ENCODE peak calls at places on chromosomes 13 and 19, in four cellular contexts. S is PC-3, B is SK-N-SH, H is GM23248. E is an unnamed sample.

GRCh38 chr13:96294930-96295657 is 205.2 kb downstream of the HS6ST3 start:
- DNase-seq in B (no peak), S (no peak), H (no peak), E (no peak)

GRCh38 chr19:35157431-35157830 is 2.9 kb downstream of the FXYD5 start:
- DNase-seq in B (no peak), H (no peak), S (no peak), E (no peak)

GRCh38 chr19:58549664-58550361 is 5.1 kb downstream of the CHMP2A start:
- DNase-seq in S (no peak), H (no peak), B (no peak), E (no peak)

GRCh38 chr13:68272652-68273051 is 1042.5 kb upstream of the PCDH9 start:
- DNase-seq in H (no peak), S (no peak), B (no peak), E (no peak)

GRCh38 chr13:102854675-102855074 is 8.8 kb downstream of the ERCC5 start:
- DNase-seq in B (no peak), S (no peak), H (no peak), E (no peak)

GRCh38 chr19:33368074-33368864 is 5.2 kb upstream of the CEBPG start:
- DNase-seq in H (peak; percentile 76), B (no peak), S (peak; percentile 77), E (no peak)

GRCh38 chr13:92074658-92075057 is 676.2 kb downstream of the GPC5 start:
- DNase-seq in S (peak; percentile 7), H (no peak), B (peak; percentile 14), E (peak; percentile 68)

GRCh38 chr19:6963937-6964336 is 57.3 kb downstream of the MBD3L2B start:
- DNase-seq in B (no peak), H (no peak), S (peak; percentile 31), E (no peak)

GRCh38 chr19:44602071-44602470 is 11.3 kb upstream of the IGSF23 start:
- DNase-seq in B (no peak), H (no peak), S (no peak), E (no peak)

GRCh38 chr19:4034048-4035017 is 26.8 kb downstream of the PIAS4 start:
- DNase-seq in H (no peak), S (no peak), B (no peak), E (no peak)

GRCh38 chr19:8366121-8366581 is 2.2 kb downstream of the ANGPTL4 start:
- DNase-seq in B (no peak), S (no peak), H (no peak), E (no peak)

GRCh38 chr19:50818859-50819472 is 4.6 kb downstream of the KLK1 start:
- DNase-seq in H (no peak), S (no peak), B (no peak), E (no peak)

GRCh38 chr13:23621316-23621645 is 51.1 kb downstream of the TNFRSF19 start:
- DNase-seq in S (peak; percentile 79), B (no peak), H (peak; percentile 95), E (no peak)

DNA sequence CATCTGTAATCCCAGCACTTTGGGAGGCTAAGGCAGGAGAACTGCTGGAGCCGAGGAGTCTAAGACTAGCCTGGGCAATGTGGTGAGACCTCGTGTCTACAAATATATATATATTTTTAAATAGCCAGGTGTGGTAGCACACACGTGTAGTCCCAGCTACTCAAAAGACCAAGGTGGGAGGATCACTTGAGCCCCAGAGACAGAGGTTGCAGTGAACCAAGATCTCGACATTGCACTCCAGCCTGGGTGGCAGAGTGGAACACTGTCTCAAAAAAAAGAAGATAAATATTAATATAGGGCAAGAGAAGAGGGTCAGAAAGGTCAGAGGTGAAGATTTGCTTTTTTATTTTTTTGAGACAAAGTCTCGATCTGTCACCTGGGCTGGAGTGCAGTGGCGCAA is 5.5 kb upstream of the MRPL4 start:
- DNase-seq in B (no peak), H (no peak), S (no peak), E (no peak)
- H3F3A ChIP-seq in B (peaks cover 5% of the 10 kb centered on the region), H (no peaks in the 10 kb centered on the region), S (no peaks in the 10 kb centered on the region), E (peaks cover 7% of the 10 kb centered on the region)

GRCh38 chr13:112218416-112218815 is 151.5 kb downstream of the SOX1 start:
- DNase-seq in B (no peak), H (no peak), S (no peak), E (no peak)

GRCh38 chr13:112220296-112220875 is 153.4 kb downstream of the SOX1 start:
- DNase-seq in B (no peak), S (no peak), H (no peak), E (no peak)

GRCh38 chr13:112217431-112217830 is 150.5 kb downstream of the SOX1 start:
- DNase-seq in S (no peak), H (no peak), B (no peak), E (no peak)

GRCh38 chr13:112220925-112221324 is 154.0 kb downstream of the SOX1 start:
- DNase-seq in S (no peak), B (no peak), H (no peak), E (no peak)

GRCh38 chr13:112219753-112220152 is 152.8 kb downstream of the SOX1 start:
- DNase-seq in B (no peak), H (no peak), S (no peak), E (no peak)
- H3K9ac ChIP-seq in B (no peak overlapping the region), H (no peak overlapping the region), S (no peak overlapping the region), E (no peak overlapping the region)

DNA sequence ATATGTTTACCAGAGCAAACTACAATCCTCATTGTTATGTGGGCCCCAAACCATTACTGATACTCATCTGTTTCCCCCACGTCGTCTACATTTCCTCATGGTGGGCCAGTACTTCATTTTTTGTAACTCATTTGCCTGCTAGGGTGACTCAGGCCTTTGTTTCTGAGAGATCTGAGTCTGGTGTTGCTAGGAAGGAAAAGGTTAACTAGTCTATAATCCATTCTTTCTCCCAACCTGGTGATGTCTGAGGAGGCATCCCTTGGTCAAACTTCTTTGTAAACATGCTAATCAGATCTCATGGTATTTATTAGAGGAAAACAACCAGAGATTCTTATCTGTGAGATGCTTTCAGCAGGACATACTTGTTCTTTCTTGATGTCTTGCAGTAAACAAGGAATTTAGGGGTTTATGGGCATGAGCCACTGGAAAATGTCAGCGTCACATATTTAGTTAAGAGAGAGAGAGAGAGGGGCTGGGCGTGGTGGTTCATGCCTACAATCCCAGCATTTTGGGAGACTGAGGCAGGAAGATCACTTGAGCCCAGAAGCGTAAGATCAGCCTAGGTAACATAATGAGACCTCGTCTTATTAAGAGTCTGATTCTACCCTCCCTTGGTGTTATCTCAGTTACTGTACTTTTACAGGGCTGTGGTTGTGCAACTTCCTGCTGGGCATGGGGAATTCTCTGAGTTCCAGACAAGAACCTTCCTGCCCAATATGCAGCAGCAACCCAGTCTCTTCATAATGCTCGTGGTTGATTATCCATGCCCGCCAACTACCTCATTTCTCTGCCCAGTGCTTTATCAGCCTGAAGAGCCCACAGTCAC is 9.7 kb upstream of the DPRX start:
- DNase-seq in S (no peak), B (no peak), H (no peak), E (no peak)
- TF ChIP-seq EZH2phosphoT487 in S (no peak), B (no peak), H (no peak), E (no peak)

GRCh38 chr19:46925548-46925950 is 64.8 kb downstream of the ARHGAP35 start:
- DNase-seq in H (peak; percentile 45), S (peak; percentile 85), B (no peak), E (no peak)
- H3F3A ChIP-seq in H (peaks cover 33% of the 10 kb centered on the region), S (peaks cover 13% of the 10 kb centered on the region), B (peaks cover 38% of the 10 kb centered on the region), E (peaks cover 15% of the 10 kb centered on the region)

DNA sequence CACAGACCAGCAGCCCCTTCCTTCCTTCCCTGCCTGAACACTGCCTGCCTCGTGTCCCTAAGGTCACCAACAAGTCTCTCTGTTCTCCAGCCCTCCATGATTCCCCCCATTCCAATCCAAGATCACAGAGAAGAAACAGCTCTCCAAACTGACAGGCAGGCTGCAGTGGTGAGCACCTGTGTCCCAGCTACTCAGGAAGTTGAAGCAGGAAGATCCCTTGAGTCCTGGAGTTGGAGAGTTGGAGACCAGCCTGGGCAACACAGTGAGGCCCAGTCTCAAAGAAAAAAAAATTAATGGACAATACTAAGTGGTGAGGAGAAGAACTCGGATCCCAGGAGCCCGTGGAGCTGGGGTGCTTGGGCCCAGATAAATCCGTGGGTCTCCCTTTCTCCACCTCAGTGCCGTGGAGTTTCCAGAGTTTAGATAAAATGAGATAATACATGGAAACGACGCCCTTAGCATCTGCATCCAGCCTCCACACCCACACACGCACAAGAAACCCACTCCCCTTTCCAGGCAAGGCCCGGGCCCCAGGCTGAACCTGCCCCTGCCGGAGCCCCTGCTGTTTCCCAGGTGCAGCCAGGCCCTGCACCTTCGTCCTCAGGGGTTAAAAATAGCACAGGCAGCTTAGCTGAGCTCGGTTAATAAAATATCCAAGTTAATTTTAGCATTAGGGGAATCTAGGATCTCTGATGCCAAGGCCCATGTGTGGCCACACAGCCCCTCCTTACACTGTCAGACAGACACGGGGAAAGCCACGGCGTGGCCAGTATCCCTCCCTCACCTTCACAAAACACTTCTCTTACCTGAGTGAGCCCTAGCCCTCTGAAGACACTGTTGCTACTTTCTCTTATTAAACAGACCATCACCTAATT is 4.7 kb downstream of the RASA3 start:
- DNase-seq in S (no peak), B (no peak), H (no peak), E (no peak)
- H3K9ac ChIP-seq in S (no peak overlapping the region), B (peak overlapping the region; percentile 4), H (peak overlapping the region; percentile 49), E (no peak overlapping the region)

GRCh38 chr13:44111701-44112100 is 232.0 kb downstream of the LACC1 start:
- DNase-seq in B (no peak), H (no peak), S (no peak), E (no peak)

GRCh38 chr13:44112700-44113329 is 233.1 kb downstream of the LACC1 start:
- DNase-seq in S (no peak), B (no peak), H (no peak), E (no peak)

GRCh38 chr13:44108345-44108858 is 228.7 kb downstream of the LACC1 start:
- DNase-seq in H (no peak), S (peak; percentile 74), B (no peak), E (no peak)

GRCh38 chr13:44107357-44108121 is 227.8 kb downstream of the LACC1 start:
- DNase-seq in B (no peak), H (no peak), S (no peak), E (no peak)

GRCh38 chr13:44109986-44110640 is 230.4 kb downstream of the LACC1 start:
- DNase-seq in H (no peak), B (no peak), S (peak; percentile 56), E (no peak)
- TF ChIP-seq EZH2phosphoT487 in H (no peak), B (no peak), S (no peak), E (no peak)

E was measured in neural progenitor cell.